ENCODE peak calls at places on chromosome 19, in ten cellular contexts. One of them, this sample, is unnamed.

GRCh38 chr19:51375504-51376221 is 3.2 kb upstream of the NKG7 start:
- DNase-seq in AG09309: no peak
- DNase-seq in lung: no peak
- DNase-seq in AG04450: no peak
- DNase-seq in RWPE1: no peak
- DNase-seq in A549: no peak
- DNase-seq in AG09319: no peak
- DNase-seq in stomach: no peak
- DNase-seq in Peyer's patch: no peak
- DNase-seq in nephron progenitor cell: no peak
- DNase-seq in this sample: no peak

GRCh38 chr19:4720037-4720700 is 3.5 kb downstream of the DPP9 start:
- DNase-seq in AG09309: no peak
- DNase-seq in lung: no peak
- DNase-seq in AG04450: no peak
- DNase-seq in RWPE1: no peak
- DNase-seq in A549: no peak
- DNase-seq in AG09319: no peak
- DNase-seq in stomach: no peak
- DNase-seq in Peyer's patch: no peak
- DNase-seq in nephron progenitor cell: no peak
- DNase-seq in this sample: no peak

GRCh38 chr19:31269425-31270127 is 79.7 kb downstream of the TSHZ3 start:
- DNase-seq in AG09309: no peak
- DNase-seq in lung: no peak
- DNase-seq in AG04450: no peak
- DNase-seq in RWPE1: no peak
- DNase-seq in A549: no peak
- DNase-seq in AG09319: no peak
- DNase-seq in stomach: no peak
- DNase-seq in Peyer's patch: no peak
- DNase-seq in nephron progenitor cell: no peak
- DNase-seq in this sample: no peak

GRCh38 chr19:43747557-43748204 is 7.1 kb downstream of the SMG9 start:
- DNase-seq in AG09309: no peak
- DNase-seq in lung: no peak
- DNase-seq in AG04450: no peak
- DNase-seq in RWPE1: no peak
- DNase-seq in A549: no peak
- DNase-seq in AG09319: no peak
- DNase-seq in stomach: no peak
- DNase-seq in Peyer's patch: no peak
- DNase-seq in nephron progenitor cell: no peak
- DNase-seq in this sample: no peak

GRCh38 chr19:9329999-9330398 is 6.0 kb downstream of the ZNF559 start:
- DNase-seq in AG09309: no peak
- DNase-seq in lung: no peak
- DNase-seq in AG04450: no peak
- DNase-seq in RWPE1: no peak
- DNase-seq in A549: no peak
- DNase-seq in AG09319: no peak
- DNase-seq in stomach: no peak
- DNase-seq in Peyer's patch: no peak
- DNase-seq in nephron progenitor cell: no peak
- DNase-seq in this sample: no peak

GRCh38 chr19:17975032-17975431 is 8.1 kb downstream of the KCNN1 start:
- DNase-seq in AG09309: no peak
- DNase-seq in lung: no peak
- DNase-seq in AG04450: no peak
- DNase-seq in RWPE1: no peak
- DNase-seq in A549: no peak
- DNase-seq in AG09319: no peak
- DNase-seq in stomach: no peak
- DNase-seq in Peyer's patch: no peak
- DNase-seq in nephron progenitor cell: no peak
- DNase-seq in this sample: no peak

GRCh38 chr19:57465680-57466381 is 8.9 kb upstream of the VN1R1 start:
- DNase-seq in AG09309: no peak
- DNase-seq in lung: no peak
- DNase-seq in AG04450: no peak
- DNase-seq in RWPE1: no peak
- DNase-seq in A549: peak; percentile 73
- DNase-seq in AG09319: no peak
- DNase-seq in stomach: no peak
- DNase-seq in Peyer's patch: no peak
- DNase-seq in nephron progenitor cell: no peak
- DNase-seq in this sample: peak; percentile 17

GRCh38 chr19:35901055-35901644 is 810 bp upstream of the NFKBID start:
- DNase-seq in AG09309: no peak
- DNase-seq in lung: no peak
- DNase-seq in AG04450: no peak
- DNase-seq in RWPE1: peak; percentile 17
- DNase-seq in A549: no peak
- DNase-seq in AG09319: no peak
- DNase-seq in stomach: no peak
- DNase-seq in Peyer's patch: no peak
- DNase-seq in nephron progenitor cell: no peak
- DNase-seq in this sample: no peak

GRCh38 chr19:39915101-39915847 is 19.2 kb downstream of the FCGBP start:
- DNase-seq in AG09309: no peak
- DNase-seq in lung: peak; percentile 26
- DNase-seq in AG04450: no peak
- DNase-seq in RWPE1: no peak
- DNase-seq in A549: no peak
- DNase-seq in AG09319: no peak
- DNase-seq in stomach: peak; percentile 24
- DNase-seq in Peyer's patch: no peak
- DNase-seq in nephron progenitor cell: no peak
- DNase-seq in this sample: no peak

GRCh38 chr19:33796164-33797100 is at the start of gene KCTD15:
- DNase-seq in AG09309: no peak
- DNase-seq in lung: no peak
- DNase-seq in AG04450: no peak
- DNase-seq in RWPE1: no peak
- DNase-seq in A549: peak; percentile 66
- DNase-seq in AG09319: no peak
- DNase-seq in stomach: peak; percentile 51
- DNase-seq in Peyer's patch: peak; percentile 65
- DNase-seq in nephron progenitor cell: peak; percentile 74
- DNase-seq in this sample: peak; percentile 54

GRCh38 chr19:55463583-55464031 is 944 bp downstream of the C19orf85 start:
- DNase-seq in AG09309: no peak
- DNase-seq in lung: no peak
- DNase-seq in AG04450: no peak
- DNase-seq in RWPE1: no peak
- DNase-seq in A549: no peak
- DNase-seq in AG09319: no peak
- DNase-seq in stomach: no peak
- DNase-seq in Peyer's patch: no peak
- DNase-seq in nephron progenitor cell: no peak
- DNase-seq in this sample: no peak

GRCh38 chr19:55590621-55591020 is 8.7 kb downstream of the FIZ1 start:
- DNase-seq in AG09309: no peak
- DNase-seq in lung: no peak
- DNase-seq in AG04450: no peak
- DNase-seq in RWPE1: no peak
- DNase-seq in A549: peak; percentile 56
- DNase-seq in AG09319: no peak
- DNase-seq in stomach: no peak
- DNase-seq in Peyer's patch: no peak
- DNase-seq in nephron progenitor cell: no peak
- DNase-seq in this sample: no peak

GRCh38 chr19:36876993-36877938 is 26.6 kb downstream of the ZNF345 start:
- DNase-seq in AG09309: no peak
- DNase-seq in lung: no peak
- DNase-seq in AG04450: no peak
- DNase-seq in RWPE1: no peak
- DNase-seq in A549: peak; percentile 12
- DNase-seq in AG09319: no peak
- DNase-seq in stomach: no peak
- DNase-seq in Peyer's patch: no peak
- DNase-seq in nephron progenitor cell: no peak
- DNase-seq in this sample: no peak

GRCh38 chr19:24159707-24160106 is 72.7 kb downstream of the ZNF254 start:
- DNase-seq in AG09309: no peak
- DNase-seq in lung: no peak
- DNase-seq in AG04450: no peak
- DNase-seq in RWPE1: peak; percentile 6
- DNase-seq in A549: peak; percentile 35
- DNase-seq in AG09319: no peak
- DNase-seq in stomach: no peak
- DNase-seq in Peyer's patch: no peak
- DNase-seq in nephron progenitor cell: no peak
- DNase-seq in this sample: no peak

GRCh38 chr19:42092350-42092749 is 16.4 kb downstream of the ZNF574 start:
- DNase-seq in AG09309: no peak
- DNase-seq in lung: no peak
- DNase-seq in AG04450: no peak
- DNase-seq in RWPE1: peak; percentile 45
- DNase-seq in A549: peak; percentile 70
- DNase-seq in AG09319: no peak
- DNase-seq in stomach: peak; percentile 45
- DNase-seq in Peyer's patch: no peak
- DNase-seq in nephron progenitor cell: no peak
- DNase-seq in this sample: peak; percentile 85
- TF ChIP-seq CTCF in AG09309: peak; percentile 50
- TF ChIP-seq CTCF in lung: no peak
- TF ChIP-seq CTCF in AG04450: peak; percentile 57
- TF ChIP-seq CTCF in RWPE1: no peak
- TF ChIP-seq CTCF in A549: peak; percentile 76
- TF ChIP-seq CTCF in AG09319: peak; percentile 44
- TF ChIP-seq CTCF in stomach: peak; percentile 12
- TF ChIP-seq CTCF in Peyer's patch: no peak
- TF ChIP-seq CTCF in nephron progenitor cell: peak; percentile 19
- TF ChIP-seq CTCF in this sample: peak; percentile 77

DNA sequence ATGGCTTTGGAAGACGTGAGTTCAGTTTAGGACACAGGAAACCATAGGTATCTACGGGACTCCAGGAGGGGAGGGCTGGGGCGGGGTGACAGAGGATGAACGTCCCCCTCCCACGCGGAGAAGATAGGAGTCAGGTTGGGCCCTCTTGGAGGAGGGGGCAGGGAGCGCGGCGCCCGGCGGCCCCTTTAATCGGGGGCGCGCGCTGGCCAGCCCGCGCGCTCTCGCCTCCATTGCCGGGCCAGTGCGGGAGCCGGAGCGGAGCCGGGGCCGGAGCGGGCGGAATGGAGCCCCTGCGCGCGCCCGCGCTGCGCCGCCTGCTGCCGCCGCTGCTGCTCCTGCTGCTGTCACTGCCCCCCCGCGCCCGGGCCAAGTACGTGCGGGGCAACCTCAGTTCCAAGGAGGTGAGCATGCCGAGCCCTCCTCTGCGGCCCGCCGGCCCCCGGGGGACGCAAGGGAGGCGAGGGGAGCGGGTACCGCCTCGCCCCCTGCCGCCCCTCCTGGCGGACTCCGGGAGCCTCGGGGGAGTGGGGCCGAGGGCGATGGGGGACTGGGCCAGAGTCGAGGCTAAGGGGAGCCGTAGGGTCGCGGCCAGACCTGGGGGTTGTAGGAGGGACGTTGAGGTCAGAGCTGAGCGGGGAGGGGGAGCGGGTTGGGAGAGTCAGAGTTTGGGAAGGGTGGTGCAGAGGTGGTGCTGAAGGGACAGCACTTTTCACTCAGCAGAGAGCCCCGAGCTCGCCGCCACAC is at the start of gene TMEM145:
- DNase-seq in AG09309: no peak
- DNase-seq in lung: no peak
- DNase-seq in AG04450: no peak
- DNase-seq in RWPE1: peak; percentile 53
- DNase-seq in A549: peak; percentile 67
- DNase-seq in AG09319: no peak
- DNase-seq in stomach: peak; percentile 56
- DNase-seq in Peyer's patch: no peak
- DNase-seq in nephron progenitor cell: peak; percentile 79
- DNase-seq in this sample: peak; percentile 81
- TF ChIP-seq CTCF in AG09309: peak; percentile 29
- TF ChIP-seq CTCF in lung: no peak
- TF ChIP-seq CTCF in AG04450: peak; percentile 2
- TF ChIP-seq CTCF in RWPE1: peak; percentile 20
- TF ChIP-seq CTCF in A549: peak; percentile 36
- TF ChIP-seq CTCF in AG09319: no peak
- TF ChIP-seq CTCF in stomach: no peak
- TF ChIP-seq CTCF in Peyer's patch: no peak
- TF ChIP-seq CTCF in nephron progenitor cell: no peak
- TF ChIP-seq CTCF in this sample: no peak

DNA sequence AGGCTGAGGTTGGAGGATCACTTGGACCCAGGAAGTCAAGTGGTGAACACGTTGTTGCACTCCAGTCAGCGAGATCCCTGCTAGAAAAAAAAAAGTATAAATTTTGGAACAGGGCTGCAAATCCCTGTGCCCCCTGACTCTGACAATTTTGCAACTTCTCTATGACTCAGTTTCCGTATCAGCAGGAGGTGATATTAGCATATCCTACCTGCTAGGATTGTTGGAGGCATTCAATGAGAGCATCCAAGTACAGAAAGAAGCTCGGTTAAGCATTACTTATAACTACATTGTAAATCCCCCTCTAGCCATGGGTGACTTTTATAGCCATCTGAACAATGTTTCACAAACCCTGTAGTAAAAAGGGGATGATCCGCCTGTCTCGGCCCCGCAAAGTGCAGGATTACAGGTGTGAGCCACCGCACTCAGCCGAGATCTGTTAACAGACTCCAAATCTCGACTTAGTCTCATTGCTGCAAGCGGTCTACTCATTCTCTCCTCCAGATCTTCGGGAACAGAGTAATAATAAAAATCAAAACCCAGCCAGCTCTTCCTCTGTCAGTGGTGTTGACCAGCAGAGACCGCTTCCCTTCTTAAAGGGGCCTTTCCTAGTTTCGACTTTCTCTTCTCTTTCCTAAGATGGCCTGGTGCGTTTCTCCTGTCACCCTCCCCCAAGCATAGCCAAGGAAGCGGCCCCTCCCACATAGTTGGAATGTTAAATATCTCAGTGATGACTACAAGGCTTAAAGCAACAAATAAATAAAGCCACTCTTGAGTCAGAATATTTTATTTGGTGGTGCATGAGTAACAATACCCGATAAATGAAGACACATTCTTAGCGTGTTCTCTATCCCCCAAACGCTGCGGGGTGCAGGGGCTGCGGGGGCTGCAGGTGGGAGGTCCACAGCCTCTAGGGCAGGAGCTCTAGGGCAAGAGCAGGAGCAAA is 10.3 kb upstream of the BICRA start:
- DNase-seq in AG09309: peak; percentile 94
- DNase-seq in lung: peak; percentile 54
- DNase-seq in AG04450: peak; percentile 89
- DNase-seq in RWPE1: peak; percentile 97
- DNase-seq in A549: peak; percentile 94
- DNase-seq in AG09319: peak; percentile 79
- DNase-seq in stomach: peak; percentile 41
- DNase-seq in Peyer's patch: no peak
- DNase-seq in nephron progenitor cell: no peak
- DNase-seq in this sample: peak; percentile 77
- TF ChIP-seq CTCF in AG09309: peak; percentile 1
- TF ChIP-seq CTCF in lung: no peak
- TF ChIP-seq CTCF in AG04450: no peak
- TF ChIP-seq CTCF in RWPE1: no peak
- TF ChIP-seq CTCF in A549: no peak
- TF ChIP-seq CTCF in AG09319: no peak
- TF ChIP-seq CTCF in stomach: no peak
- TF ChIP-seq CTCF in Peyer's patch: no peak
- TF ChIP-seq CTCF in nephron progenitor cell: no peak
- TF ChIP-seq CTCF in this sample: no peak

GRCh38 chr19:1406818-1407661 is at the start of gene DAZAP1:
- DNase-seq in AG09309: peak; percentile 87
- DNase-seq in lung: peak; percentile 97
- DNase-seq in AG04450: peak; percentile 95
- DNase-seq in RWPE1: peak; percentile 93
- DNase-seq in A549: peak; percentile 97
- DNase-seq in AG09319: peak; percentile 96
- DNase-seq in stomach: peak; percentile 100
- DNase-seq in Peyer's patch: peak; percentile 99
- DNase-seq in nephron progenitor cell: peak; percentile 99
- DNase-seq in this sample: peak; percentile 98
- TF ChIP-seq CTCF in AG09309: peak; percentile 43
- TF ChIP-seq CTCF in lung: no peak
- TF ChIP-seq CTCF in AG04450: peak; percentile 58
- TF ChIP-seq CTCF in RWPE1: peak; percentile 58
- TF ChIP-seq CTCF in A549: peak; percentile 50
- TF ChIP-seq CTCF in AG09319: peak; percentile 29
- TF ChIP-seq CTCF in stomach: peak; percentile 35
- TF ChIP-seq CTCF in Peyer's patch: peak; percentile 37
- TF ChIP-seq CTCF in nephron progenitor cell: peak; percentile 20
- TF ChIP-seq CTCF in this sample: peak; percentile 14

This sample was measured in Calu3.